ENCODE peak calls at places on chromosomes 7 and 10, in six cellular contexts. One of them, this sample, is unnamed.
A peak's percentile ranks its signal among the peaks of the same experiment; 100 is the strongest.

GRCh38 chr7:54888736-54889082 is 129.7 kb upstream of the SEC61G start:
- DNase-seq in cardiac muscle cell: no peak
- DNase-seq in GM13976: no peak
- DNase-seq in pancreas: no peak
- DNase-seq in GM20000: no peak
- DNase-seq in fibroblast of lung: no peak
- DNase-seq in this sample: no peak

GRCh38 chr7:36165059-36165458 is 12.0 kb downstream of the EEPD1 start:
- DNase-seq in GM20000: no peak
- DNase-seq in pancreas: no peak
- DNase-seq in fibroblast of lung: peak; percentile 36
- DNase-seq in cardiac muscle cell: no peak
- DNase-seq in GM13976: no peak
- DNase-seq in this sample: no peak

GRCh38 chr10:133124357-133125211 is 35.4 kb upstream of the KNDC1 start:
- DNase-seq in GM20000: peak; percentile 80
- DNase-seq in fibroblast of lung: no peak
- DNase-seq in pancreas: peak; percentile 77
- DNase-seq in GM13976: no peak
- DNase-seq in cardiac muscle cell: peak; percentile 67
- DNase-seq in this sample: no peak

GRCh38 chr10:29689001-29689400 is 54.2 kb upstream of the SVIL start:
- DNase-seq in cardiac muscle cell: no peak
- DNase-seq in pancreas: no peak
- DNase-seq in GM20000: no peak
- DNase-seq in GM13976: no peak
- DNase-seq in fibroblast of lung: peak; percentile 61
- DNase-seq in this sample: no peak

GRCh38 chr10:95327367-95327766 is 36.6 kb upstream of the PDLIM1 start:
- DNase-seq in cardiac muscle cell: peak; percentile 44
- DNase-seq in GM13976: no peak
- DNase-seq in pancreas: no peak
- DNase-seq in fibroblast of lung: peak; percentile 12
- DNase-seq in GM20000: no peak
- DNase-seq in this sample: no peak

GRCh38 chr10:71771821-71772617 is 1.3 kb downstream of the VSIR start:
- DNase-seq in cardiac muscle cell: no peak
- DNase-seq in pancreas: no peak
- DNase-seq in fibroblast of lung: peak; percentile 64
- DNase-seq in GM13976: no peak
- DNase-seq in GM20000: no peak
- DNase-seq in this sample: no peak

GRCh38 chr7:40966693-40967092 is 736.2 kb downstream of the INHBA start:
- DNase-seq in fibroblast of lung: no peak
- DNase-seq in GM20000: no peak
- DNase-seq in GM13976: no peak
- DNase-seq in cardiac muscle cell: no peak
- DNase-seq in pancreas: no peak
- DNase-seq in this sample: no peak

GRCh38 chr7:157017149-157017548 is 6.7 kb upstream of the MNX1 start:
- DNase-seq in pancreas: peak; percentile 58
- DNase-seq in GM13976: no peak
- DNase-seq in GM20000: no peak
- DNase-seq in cardiac muscle cell: no peak
- DNase-seq in fibroblast of lung: no peak
- DNase-seq in this sample: no peak

GRCh38 chr10:12954866-12955265 is 46.6 kb downstream of the CCDC3 start:
- DNase-seq in cardiac muscle cell: no peak
- DNase-seq in GM13976: no peak
- DNase-seq in pancreas: no peak
- DNase-seq in GM20000: no peak
- DNase-seq in fibroblast of lung: no peak
- DNase-seq in this sample: no peak

GRCh38 chr10:110421512-110422138 is 76.1 kb upstream of the DUSP5 start:
- DNase-seq in GM20000: no peak
- DNase-seq in cardiac muscle cell: no peak
- DNase-seq in fibroblast of lung: no peak
- DNase-seq in GM13976: no peak
- DNase-seq in pancreas: no peak
- DNase-seq in this sample: no peak

GRCh38 chr7:28579571-28579970 is 167.3 kb downstream of the CREB5 start:
- DNase-seq in GM20000: no peak
- DNase-seq in pancreas: no peak
- DNase-seq in GM13976: no peak
- DNase-seq in fibroblast of lung: no peak
- DNase-seq in cardiac muscle cell: no peak
- DNase-seq in this sample: no peak

GRCh38 chr7:26369519-26370385 is 78.1 kb downstream of the SNX10 start:
- DNase-seq in GM13976: peak; percentile 42
- DNase-seq in fibroblast of lung: peak; percentile 60
- DNase-seq in GM20000: peak; percentile 54
- DNase-seq in cardiac muscle cell: peak; percentile 64
- DNase-seq in pancreas: no peak
- DNase-seq in this sample: peak; percentile 26

GRCh38 chr10:74612195-74612594 is 214.2 kb upstream of the KAT6B start:
- DNase-seq in GM13976: no peak
- DNase-seq in pancreas: no peak
- DNase-seq in GM20000: no peak
- DNase-seq in fibroblast of lung: peak; percentile 43
- DNase-seq in cardiac muscle cell: no peak
- DNase-seq in this sample: no peak

GRCh38 chr10:91043173-91043910 is 122.5 kb upstream of the ANKRD1 start:
- DNase-seq in cardiac muscle cell: peak; percentile 59
- DNase-seq in fibroblast of lung: peak; percentile 45
- DNase-seq in pancreas: no peak
- DNase-seq in GM13976: no peak
- DNase-seq in GM20000: peak; percentile 12
- DNase-seq in this sample: no peak

GRCh38 chr10:132836832-132837540 is 51.0 kb upstream of the NKX6-2 start:
- DNase-seq in pancreas: peak; percentile 65
- DNase-seq in GM13976: peak; percentile 89
- DNase-seq in fibroblast of lung: peak; percentile 29
- DNase-seq in GM20000: peak; percentile 86
- DNase-seq in cardiac muscle cell: peak; percentile 74
- DNase-seq in this sample: peak; percentile 78

GRCh38 chr10:75407716-75408511 is 6.3 kb upstream of the ZNF503 start:
- DNase-seq in GM13976: no peak
- DNase-seq in GM20000: peak; percentile 58
- DNase-seq in cardiac muscle cell: peak; percentile 66
- DNase-seq in fibroblast of lung: peak; percentile 54
- DNase-seq in pancreas: peak; percentile 85
- DNase-seq in this sample: no peak

GRCh38 chr10:31515819-31516402 is 196.9 kb downstream of the ZEB1 start:
- DNase-seq in fibroblast of lung: peak; percentile 20
- DNase-seq in GM13976: no peak
- DNase-seq in pancreas: no peak
- DNase-seq in GM20000: no peak
- DNase-seq in cardiac muscle cell: no peak
- DNase-seq in this sample: no peak

GRCh38 chr10:62047960-62048383 is 146.5 kb downstream of the ARID5B start:
- DNase-seq in GM20000: no peak
- DNase-seq in GM13976: no peak
- DNase-seq in fibroblast of lung: no peak
- DNase-seq in cardiac muscle cell: no peak
- DNase-seq in pancreas: no peak
- DNase-seq in this sample: no peak

GRCh38 chr7:138632866-138633602 is 68.1 kb downstream of the SVOPL start:
- DNase-seq in fibroblast of lung: no peak
- DNase-seq in GM20000: no peak
- DNase-seq in cardiac muscle cell: no peak
- DNase-seq in pancreas: no peak
- DNase-seq in GM13976: no peak
- DNase-seq in this sample: no peak

GRCh38 chr7:33040803-33041516 is 21.6 kb downstream of the NT5C3A start:
- DNase-seq in fibroblast of lung: peak; percentile 51
- DNase-seq in GM20000: peak; percentile 70
- DNase-seq in cardiac muscle cell: peak; percentile 20
- DNase-seq in pancreas: no peak
- DNase-seq in GM13976: peak; percentile 70
- DNase-seq in this sample: peak; percentile 69

GRCh38 chr10:71746344-71747037 is 26.8 kb downstream of the VSIR start:
- DNase-seq in pancreas: peak; percentile 73
- DNase-seq in cardiac muscle cell: peak; percentile 89
- DNase-seq in GM13976: no peak
- DNase-seq in fibroblast of lung: no peak
- DNase-seq in GM20000: peak; percentile 48
- DNase-seq in this sample: no peak

GRCh38 chr7:141189231-141189630 is 115.4 kb downstream of the TMEM178B start:
- DNase-seq in GM20000: no peak
- DNase-seq in GM13976: no peak
- DNase-seq in fibroblast of lung: no peak
- DNase-seq in cardiac muscle cell: no peak
- DNase-seq in pancreas: no peak
- DNase-seq in this sample: no peak
- TF ChIP-seq CTCF in GM20000: no peak
- TF ChIP-seq CTCF in GM13976: no peak
- TF ChIP-seq CTCF in fibroblast of lung: no peak
- TF ChIP-seq CTCF in cardiac muscle cell: no peak
- TF ChIP-seq CTCF in pancreas: no peak
- TF ChIP-seq CTCF in this sample: no peak

DNA sequence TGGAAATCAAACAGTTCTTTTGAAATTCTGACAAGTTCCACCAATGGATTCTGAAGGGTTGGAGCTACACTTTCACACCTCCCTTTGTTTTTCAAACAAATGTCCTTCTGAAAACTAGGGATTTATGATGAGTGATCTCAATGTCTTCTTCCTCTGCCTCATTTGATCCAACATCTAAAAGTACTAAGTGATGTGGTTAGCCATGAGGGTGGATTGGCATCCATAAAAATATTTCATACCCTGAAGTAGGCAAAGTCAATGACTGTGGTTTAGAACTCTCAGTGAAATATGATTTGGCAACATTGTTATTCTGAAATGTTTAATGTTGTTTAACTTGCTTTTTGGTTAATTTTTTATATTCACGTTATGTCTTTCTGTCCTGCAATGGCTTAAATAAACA is 136.9 kb downstream of the MBL2 start:
- DNase-seq in cardiac muscle cell: no peak
- DNase-seq in pancreas: no peak
- DNase-seq in GM13976: no peak
- DNase-seq in GM20000: no peak
- DNase-seq in fibroblast of lung: no peak
- DNase-seq in this sample: no peak
- TF ChIP-seq CTCF in cardiac muscle cell: no peak
- TF ChIP-seq CTCF in pancreas: no peak
- TF ChIP-seq CTCF in GM13976: no peak
- TF ChIP-seq CTCF in GM20000: no peak
- TF ChIP-seq CTCF in fibroblast of lung: no peak
- TF ChIP-seq CTCF in this sample: no peak

DNA sequence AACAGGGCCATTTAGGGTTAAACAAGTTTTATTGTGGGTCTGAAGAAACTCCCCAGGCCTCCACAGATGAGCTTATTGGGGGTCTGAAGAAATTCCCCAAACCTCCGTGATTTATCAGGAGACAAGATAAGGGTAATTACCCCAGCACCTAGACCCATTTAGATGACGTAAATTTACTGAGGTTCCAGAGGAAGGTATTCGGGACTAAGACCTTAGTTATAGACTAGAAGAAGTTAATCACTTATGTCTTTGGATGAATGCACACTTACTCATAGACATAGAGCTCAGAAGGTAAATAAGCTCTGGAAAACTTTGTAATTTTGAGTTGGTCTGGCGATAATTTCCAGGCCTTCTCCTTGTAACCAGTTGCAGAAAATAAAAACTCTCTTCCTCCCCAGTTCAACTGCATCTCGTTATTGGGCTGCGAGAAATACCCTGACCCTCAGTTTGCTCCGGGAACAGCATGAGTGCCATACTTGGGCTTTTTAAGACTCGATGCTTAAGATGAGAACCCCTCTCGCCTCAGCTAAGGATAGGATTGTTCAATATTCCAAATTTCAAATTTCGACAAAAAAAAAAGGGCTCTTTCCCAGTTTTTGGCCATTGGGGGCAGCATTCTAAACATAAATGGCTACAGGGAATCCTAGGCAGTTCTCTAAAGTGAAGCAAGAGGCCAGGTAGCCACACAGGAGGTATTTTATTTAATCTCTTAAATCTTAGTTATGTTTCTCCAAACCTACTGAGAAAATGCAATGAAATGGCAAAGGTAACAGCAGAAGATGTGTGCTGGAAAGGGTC is 74.7 kb upstream of the PFKP start:
- DNase-seq in GM20000: no peak
- DNase-seq in pancreas: no peak
- DNase-seq in cardiac muscle cell: no peak
- DNase-seq in fibroblast of lung: no peak
- DNase-seq in GM13976: no peak
- DNase-seq in this sample: no peak
- TF ChIP-seq CTCF in GM20000: no peak
- TF ChIP-seq CTCF in pancreas: no peak
- TF ChIP-seq CTCF in cardiac muscle cell: peak; percentile 24
- TF ChIP-seq CTCF in fibroblast of lung: peak; percentile 32
- TF ChIP-seq CTCF in GM13976: no peak
- TF ChIP-seq CTCF in this sample: no peak

GRCh38 chr10:49222170-49222569 is 34.0 kb upstream of the TMEM273 start:
- DNase-seq in pancreas: no peak
- DNase-seq in fibroblast of lung: no peak
- DNase-seq in cardiac muscle cell: no peak
- DNase-seq in GM20000: no peak
- DNase-seq in GM13976: no peak
- DNase-seq in this sample: no peak
- TF ChIP-seq CTCF in pancreas: no peak
- TF ChIP-seq CTCF in fibroblast of lung: no peak
- TF ChIP-seq CTCF in cardiac muscle cell: no peak
- TF ChIP-seq CTCF in GM20000: no peak
- TF ChIP-seq CTCF in GM13976: no peak
- TF ChIP-seq CTCF in this sample: no peak

DNA sequence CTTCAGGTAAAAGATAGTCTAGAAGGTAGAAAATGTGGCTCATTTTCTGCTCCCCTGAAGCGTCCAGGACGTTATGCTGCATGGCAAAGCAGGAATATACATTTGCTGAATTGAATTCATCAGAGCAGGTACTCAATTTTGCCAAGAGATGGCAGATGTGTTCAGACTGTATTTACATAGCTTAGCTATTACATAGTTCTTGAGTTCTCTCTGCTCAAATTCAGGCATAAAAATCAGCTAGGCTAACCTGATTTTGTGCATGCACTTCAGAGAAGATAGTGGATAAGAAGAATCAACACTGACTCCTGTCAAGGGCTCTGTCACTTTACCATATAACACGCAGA is 209.2 kb upstream of the FAM3C start:
- DNase-seq in cardiac muscle cell: peak; percentile 11
- DNase-seq in GM13976: no peak
- DNase-seq in fibroblast of lung: peak; percentile 7
- DNase-seq in GM20000: no peak
- DNase-seq in pancreas: no peak
- DNase-seq in this sample: no peak
- TF ChIP-seq CTCF in cardiac muscle cell: peak; percentile 32
- TF ChIP-seq CTCF in GM13976: no peak
- TF ChIP-seq CTCF in fibroblast of lung: no peak
- TF ChIP-seq CTCF in GM20000: no peak
- TF ChIP-seq CTCF in pancreas: no peak
- TF ChIP-seq CTCF in this sample: no peak

DNA sequence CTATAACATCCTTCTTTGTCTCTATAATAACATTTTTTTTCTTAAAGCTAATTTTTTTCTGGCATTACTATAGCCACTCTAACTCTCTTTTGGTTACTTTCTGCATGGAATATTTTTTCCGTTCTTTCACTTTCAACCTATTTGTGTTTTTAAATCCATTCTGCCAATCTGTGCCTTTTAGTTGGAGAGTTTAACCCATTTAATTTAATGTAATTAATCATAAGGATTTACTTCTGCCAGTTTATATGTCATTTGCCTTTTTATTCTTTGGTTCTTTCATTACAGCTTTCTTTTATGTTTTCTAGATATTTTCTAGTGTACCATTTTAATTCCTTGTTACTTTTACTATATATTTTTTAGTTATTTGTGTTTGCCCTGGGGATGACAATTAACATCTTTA is 78.6 kb downstream of the TMEM270 start:
- DNase-seq in pancreas: no peak
- DNase-seq in cardiac muscle cell: no peak
- DNase-seq in GM13976: no peak
- DNase-seq in GM20000: no peak
- DNase-seq in fibroblast of lung: no peak
- DNase-seq in this sample: no peak
- TF ChIP-seq CTCF in pancreas: no peak
- TF ChIP-seq CTCF in cardiac muscle cell: no peak
- TF ChIP-seq CTCF in GM13976: no peak
- TF ChIP-seq CTCF in GM20000: no peak
- TF ChIP-seq CTCF in fibroblast of lung: no peak
- TF ChIP-seq CTCF in this sample: no peak

This sample was measured in GM10248.